ENCODE peak calls at places on chromosomes 11 and 22, in eight cellular contexts. One of them, this sample, is unnamed.

GRCh38 chr22:49763138-49763537 is 64.5 kb downstream of the BRD1 start:
- DNase-seq in Calu3: no peak
- DNase-seq in gastrocnemius medialis: no peak
- DNase-seq in RWPE2: no peak
- DNase-seq in NCI-H774: no peak
- DNase-seq in neuronal stem cell: no peak
- DNase-seq in PC-3: no peak
- DNase-seq in NCI-H1417: peak; percentile 1
- DNase-seq in this sample: no peak

GRCh38 chr22:41862160-41862529 is 29.2 kb downstream of the SREBF2 start:
- DNase-seq in gastrocnemius medialis: no peak
- DNase-seq in neuronal stem cell: no peak
- DNase-seq in Calu3: no peak
- DNase-seq in NCI-H1417: no peak
- DNase-seq in RWPE2: no peak
- DNase-seq in NCI-H774: no peak
- DNase-seq in PC-3: no peak
- DNase-seq in this sample: no peak

GRCh38 chr22:26394787-26395186 is 34.3 kb upstream of the ASPHD2 start:
- DNase-seq in Calu3: no peak
- DNase-seq in NCI-H1417: peak; percentile 1
- DNase-seq in RWPE2: no peak
- DNase-seq in gastrocnemius medialis: no peak
- DNase-seq in NCI-H774: no peak
- DNase-seq in PC-3: no peak
- DNase-seq in neuronal stem cell: peak; percentile 62
- DNase-seq in this sample: no peak

GRCh38 chr22:49979587-49980264 is 19.2 kb downstream of the PIM3 start:
- DNase-seq in Calu3: peak; percentile 54
- DNase-seq in PC-3: peak; percentile 63
- DNase-seq in RWPE2: no peak
- DNase-seq in NCI-H774: no peak
- DNase-seq in neuronal stem cell: no peak
- DNase-seq in gastrocnemius medialis: no peak
- DNase-seq in NCI-H1417: no peak
- DNase-seq in this sample: no peak

GRCh38 chr11:110279881-110280280 is 16.5 kb downstream of the RDX start:
- DNase-seq in NCI-H1417: no peak
- DNase-seq in gastrocnemius medialis: no peak
- DNase-seq in neuronal stem cell: no peak
- DNase-seq in NCI-H774: no peak
- DNase-seq in Calu3: no peak
- DNase-seq in PC-3: no peak
- DNase-seq in RWPE2: no peak
- DNase-seq in this sample: no peak

GRCh38 chr22:33971561-33971961 is 51.3 kb upstream of the LARGE1 start:
- DNase-seq in gastrocnemius medialis: no peak
- DNase-seq in Calu3: peak; percentile 7
- DNase-seq in PC-3: no peak
- DNase-seq in NCI-H1417: peak; percentile 31
- DNase-seq in neuronal stem cell: no peak
- DNase-seq in NCI-H774: no peak
- DNase-seq in RWPE2: no peak
- DNase-seq in this sample: no peak

GRCh38 chr11:2216400-2217064 is 44.9 kb upstream of the TH start:
- DNase-seq in PC-3: no peak
- DNase-seq in NCI-H774: no peak
- DNase-seq in Calu3: no peak
- DNase-seq in neuronal stem cell: no peak
- DNase-seq in RWPE2: no peak
- DNase-seq in gastrocnemius medialis: no peak
- DNase-seq in NCI-H1417: no peak
- DNase-seq in this sample: no peak

GRCh38 chr11:2776351-2777061 is 76.7 kb upstream of the KCNQ1OT1 start:
- DNase-seq in Calu3: no peak
- DNase-seq in PC-3: no peak
- DNase-seq in RWPE2: no peak
- DNase-seq in gastrocnemius medialis: no peak
- DNase-seq in NCI-H1417: no peak
- DNase-seq in NCI-H774: no peak
- DNase-seq in neuronal stem cell: no peak
- DNase-seq in this sample: peak; percentile 11

GRCh38 chr22:23063539-23064380 is 6.6 kb upstream of the GNAZ start:
- DNase-seq in RWPE2: peak; percentile 48
- DNase-seq in NCI-H774: no peak
- DNase-seq in neuronal stem cell: no peak
- DNase-seq in gastrocnemius medialis: no peak
- DNase-seq in PC-3: no peak
- DNase-seq in Calu3: no peak
- DNase-seq in NCI-H1417: no peak
- DNase-seq in this sample: peak; percentile 46

GRCh38 chr11:12888525-12889158 is 120.5 kb upstream of the RASSF10 start:
- DNase-seq in NCI-H1417: peak; percentile 82
- DNase-seq in gastrocnemius medialis: peak; percentile 69
- DNase-seq in PC-3: peak; percentile 82
- DNase-seq in NCI-H774: peak; percentile 39
- DNase-seq in neuronal stem cell: peak; percentile 72
- DNase-seq in RWPE2: no peak
- DNase-seq in Calu3: peak; percentile 82
- DNase-seq in this sample: peak; percentile 91

GRCh38 chr11:37916331-37916730 is 1318.3 kb upstream of the RAG2 start:
- DNase-seq in NCI-H774: no peak
- DNase-seq in PC-3: no peak
- DNase-seq in gastrocnemius medialis: no peak
- DNase-seq in RWPE2: no peak
- DNase-seq in Calu3: no peak
- DNase-seq in NCI-H1417: no peak
- DNase-seq in neuronal stem cell: no peak
- DNase-seq in this sample: no peak

GRCh38 chr11:91066648-91067047 is 843.8 kb upstream of the CHORDC1 start:
- DNase-seq in NCI-H1417: no peak
- DNase-seq in Calu3: no peak
- DNase-seq in RWPE2: no peak
- DNase-seq in PC-3: no peak
- DNase-seq in gastrocnemius medialis: no peak
- DNase-seq in NCI-H774: no peak
- DNase-seq in neuronal stem cell: no peak
- DNase-seq in this sample: no peak

GRCh38 chr11:93887111-93887510 is 36.7 kb upstream of the VSTM5 start:
- DNase-seq in Calu3: no peak
- DNase-seq in gastrocnemius medialis: no peak
- DNase-seq in neuronal stem cell: no peak
- DNase-seq in NCI-H774: no peak
- DNase-seq in PC-3: no peak
- DNase-seq in NCI-H1417: no peak
- DNase-seq in RWPE2: no peak
- DNase-seq in this sample: no peak